ENCODE peak calls at places on chromosomes 11 and 22, in seven cellular contexts. Z, I, S, J, K, H and D are unnamed samples. For H3K9me3, the result is how much of the 10 kb centered on the place peaks cover.

GRCh38 chr11:45169310-45170072 is 23.1 kb downstream of the PRDM11 start:
- DNase-seq in J (no peak), Z (peak), I (no peak), K (no peak), H (no peak), S (no peak), D (no peak)

GRCh38 chr11:36213050-36213840 is 76.0 kb downstream of the COMMD9 start:
- DNase-seq in H (no peak), J (no peak), I (no peak), Z (no peak), S (no peak), K (no peak), D (no peak)

GRCh38 chr22:27768027-27768640 is 33.4 kb downstream of the MN1 start:
- DNase-seq in Z (no peak), S (no peak), I (no peak), J (no peak), K (no peak), H (no peak), D (no peak)

GRCh38 chr22:25726241-25726640 is 15.7 kb upstream of the MYO18B start:
- DNase-seq in K (no peak), I (no peak), J (no peak), Z (peak), S (no peak), H (peak), D (no peak)

GRCh38 chr11:911031-911889 is 650 bp upstream of the CHID1 start:
- DNase-seq in J (peak), H (peak), Z (peak), S (no peak), K (no peak), I (peak), D (peak)

GRCh38 chr11:2473361-2474058 is 28.7 kb downstream of the KCNQ1 start:
- DNase-seq in Z (no peak), H (peak), S (no peak), I (peak), K (no peak), J (no peak), D (no peak)

GRCh38 chr11:120937501-120937900 is 86.4 kb upstream of the TBCEL start:
- DNase-seq in I (no peak), S (no peak), Z (no peak), K (no peak), J (no peak), H (no peak), D (no peak)

GRCh38 chr22:17266261-17266971 is 47.2 kb upstream of the ADA2 start:
- DNase-seq in S (no peak), K (no peak), Z (no peak), H (no peak), J (no peak), I (peak), D (no peak)

GRCh38 chr11:94775576-94776327 is 7.6 kb downstream of the AMOTL1 start:
- DNase-seq in S (no peak), K (no peak), J (no peak), Z (no peak), H (no peak), I (no peak), D (no peak)

GRCh38 chr11:4809246-4809645 is 5.1 kb upstream of the OR52R1 start:
- DNase-seq in S (no peak), H (no peak), K (no peak), J (no peak), Z (no peak), I (no peak), D (no peak)

GRCh38 chr22:25383892-25384291 is 164.5 kb downstream of the CRYBB2 start:
- DNase-seq in H (no peak), K (no peak), I (no peak), Z (no peak), S (no peak), J (no peak), D (no peak)

GRCh38 chr11:88414981-88415391 is 77.5 kb upstream of the CTSC start:
- DNase-seq in Z (peak), K (no peak), J (no peak), H (no peak), S (no peak), I (no peak), D (no peak)

GRCh38 chr22:17370036-17370765 is 941 bp downstream of the CECR2 start:
- DNase-seq in Z (no peak), K (no peak), H (no peak), S (no peak), I (peak), J (no peak), D (peak)

GRCh38 chr11:120912504-120912903 is 111.4 kb upstream of the TBCEL start:
- DNase-seq in J (no peak), K (no peak), S (peak), H (no peak), Z (peak), I (no peak), D (no peak)

GRCh38 chr11:129090056-129090455 is 102.1 kb downstream of the ARHGAP32 start:
- DNase-seq in Z (peak), K (no peak), S (no peak), H (no peak), I (no peak), J (no peak), D (no peak)

GRCh38 chr11:67120881-67121710 is 2.0 kb downstream of the KDM2A start:
- DNase-seq in S (no peak), J (peak), Z (peak), H (no peak), I (no peak), K (peak), D (peak)

GRCh38 chr11:113876074-113876797 is 864 bp upstream of the USP28 start:
- DNase-seq in Z (no peak), J (no peak), H (no peak), K (no peak), S (no peak), I (no peak), D (peak)

GRCh38 chr11:120185678-120186407 is 25.0 kb upstream of the OAF start:
- DNase-seq in J (no peak), S (no peak), Z (no peak), H (no peak), K (no peak), I (no peak), D (no peak)

GRCh38 chr11:96213500-96213899 is 129.5 kb downstream of the MAML2 start:
- DNase-seq in S (no peak), K (no peak), H (peak), I (no peak), Z (peak), J (no peak), D (no peak)

GRCh38 chr11:31813242-31813960 is 2.3 kb upstream of the PAX6 start:
- DNase-seq in Z (peak), I (no peak), J (no peak), K (no peak), S (no peak), H (no peak), D (no peak)

GRCh38 chr11:776459-777287 is 614 bp downstream of the GATD1 start:
- DNase-seq in S (no peak), J (no peak), Z (no peak), I (no peak), H (peak), K (no peak), D (no peak)

GRCh38 chr22:33864723-33865130 is 55.5 kb downstream of the LARGE1 start:
- DNase-seq in S (no peak), K (no peak), Z (no peak), H (no peak), I (peak), J (no peak), D (peak)

GRCh38 chr22:24055283-24055682 is 44.2 kb downstream of the CABIN1 start:
- DNase-seq in J (no peak), I (no peak), H (no peak), Z (no peak), K (no peak), S (no peak), D (no peak)

GRCh38 chr11:72629266-72629665 is 45.0 kb downstream of the PDE2A start:
- DNase-seq in S (no peak), K (no peak), Z (no peak), J (no peak), H (no peak), I (peak), D (no peak)

GRCh38 chr22:31104869-31105268 is 2.5 kb downstream of the SELENOM start:
- DNase-seq in H (no peak), K (no peak), J (peak), I (peak), S (no peak), Z (peak), D (no peak)

GRCh38 chr11:123174196-123175183 is 20.6 kb downstream of the CLMP start:
- DNase-seq in K (no peak), H (no peak), Z (peak), I (peak), J (peak), S (no peak), D (peak)

GRCh38 chr11:12246169-12246568 is 131.2 kb upstream of the PARVA start:
- DNase-seq in K (no peak), I (no peak), J (no peak), S (no peak), H (no peak), Z (no peak), D (no peak)

GRCh38 chr11:44633641-44634040 is 68.2 kb downstream of the CD82 start:
- DNase-seq in Z (no peak), S (no peak), J (no peak), I (no peak), K (no peak), H (no peak), D (no peak)

GRCh38 chr11:102552447-102553200 is 22.1 kb upstream of the MMP7 start:
- DNase-seq in S (peak), I (no peak), H (no peak), J (no peak), K (no peak), Z (peak), D (no peak)

GRCh38 chr22:44448271-44448780 is 49.7 kb downstream of the RTL6 start:
- DNase-seq in I (peak), H (no peak), S (no peak), J (peak), Z (peak), K (no peak), D (peak)

GRCh38 chr22:44738347-44738715 is 14.0 kb upstream of the ARHGAP8 start:
- DNase-seq in J (no peak), K (no peak), H (peak), S (no peak), I (no peak), Z (peak), D (peak)

DNA sequence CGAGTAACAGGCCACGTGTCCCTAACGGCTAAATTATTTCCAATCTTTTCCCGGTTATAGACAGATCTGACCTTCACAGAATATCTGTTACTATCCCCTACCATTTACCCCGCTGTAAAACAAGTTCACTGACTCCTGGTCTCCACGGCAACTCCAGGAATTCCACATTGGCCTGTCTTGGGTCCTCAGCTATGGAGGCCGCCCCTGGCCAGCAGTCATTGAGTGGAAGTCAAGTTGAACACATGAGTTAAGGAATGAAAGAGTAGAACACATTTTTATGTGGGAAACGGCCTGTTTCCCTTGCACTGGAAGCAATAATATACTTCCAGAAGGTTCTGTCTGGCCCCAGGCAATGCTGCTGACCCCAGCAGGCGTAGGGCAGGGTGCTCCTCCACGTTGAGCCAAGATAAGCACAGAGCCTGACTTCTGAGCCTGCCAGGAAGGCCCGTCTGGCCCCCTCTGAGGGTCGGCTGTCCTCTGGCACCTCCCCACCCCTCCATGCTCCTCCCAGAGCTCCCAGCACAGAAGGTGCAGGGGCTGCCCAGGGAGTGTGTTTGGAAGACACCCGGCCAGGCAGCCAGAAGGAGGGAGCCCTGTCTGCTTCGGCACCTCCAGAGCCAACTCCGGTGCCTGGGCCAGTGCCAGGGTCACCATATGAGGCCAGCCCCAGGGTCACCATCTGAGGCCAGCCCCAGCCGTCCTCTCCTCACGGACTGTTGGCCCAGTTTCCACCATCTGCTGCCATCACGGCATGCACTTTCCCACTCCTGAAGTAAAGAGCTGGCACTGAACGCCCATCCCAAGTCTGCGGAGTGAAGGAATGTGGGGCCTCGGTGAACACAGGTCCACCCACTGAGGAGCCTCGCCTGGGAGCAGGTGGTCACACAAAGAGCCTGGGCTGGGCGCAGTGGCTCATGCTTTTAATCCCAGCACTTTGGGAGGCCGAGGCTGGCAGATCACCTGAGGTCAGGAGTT is 813.2 kb downstream of the BRD1 start:
- DNase-seq in K (no peak), Z (no peak), H (no peak), I (no peak), J (peak), S (no peak), D (no peak)
- H3K9me3 ChIP-seq in K (under half), Z (under half), H (under half), I (under half), J (under half), S (under half), D (under half)

GRCh38 chr22:47589271-47590250 is 827.1 kb downstream of the TBC1D22A start:
- DNase-seq in I (no peak), Z (no peak), J (peak), S (no peak), H (no peak), K (no peak), D (no peak)

GRCh38 chr22:47592791-47593190 is 830.3 kb downstream of the TBC1D22A start:
- DNase-seq in J (peak), Z (no peak), I (no peak), K (no peak), H (no peak), S (no peak), D (no peak)

GRCh38 chr22:47591016-47591415 is 828.6 kb downstream of the TBC1D22A start:
- DNase-seq in K (no peak), Z (no peak), S (no peak), I (no peak), J (peak), H (no peak), D (no peak)

GRCh38 chr22:47593291-47593690 is 830.8 kb downstream of the TBC1D22A start:
- DNase-seq in I (no peak), S (no peak), H (no peak), J (peak), K (no peak), Z (no peak), D (no peak)

GRCh38 chr22:47591709-47592108 is 829.3 kb downstream of the TBC1D22A start:
- DNase-seq in I (no peak), J (peak), S (no peak), K (no peak), Z (no peak), H (no peak), D (no peak)
- H3K9me3 ChIP-seq in I (under half), J (under half), S (under half), K (under half), Z (under half), H (under half), D (under half)

GRCh38 chr22:48546653-48547424 is 1280.8 kb downstream of the BRD1 start:
- DNase-seq in J (no peak), I (no peak), H (no peak), K (no peak), S (no peak), Z (no peak), D (no peak)

GRCh38 chr22:48551061-48551460 is 1276.6 kb downstream of the BRD1 start:
- DNase-seq in K (no peak), Z (no peak), J (no peak), I (no peak), H (no peak), S (no peak), D (no peak)

GRCh38 chr22:48545976-48546375 is 1281.7 kb downstream of the BRD1 start:
- DNase-seq in J (no peak), K (no peak), H (no peak), Z (no peak), I (no peak), S (no peak), D (no peak)

GRCh38 chr22:48547971-48548370 is 1279.7 kb downstream of the BRD1 start:
- DNase-seq in J (no peak), I (no peak), H (no peak), K (no peak), Z (no peak), S (no peak), D (no peak)

GRCh38 chr22:48548391-48548790 is 1279.3 kb downstream of the BRD1 start:
- DNase-seq in H (no peak), Z (no peak), S (no peak), K (no peak), I (no peak), J (no peak), D (no peak)
- H3K9me3 ChIP-seq in H (under half), Z (under half), S (under half), K (under half), I (under half), J (under half), D (under half)

GRCh38 chr11:58866788-58867187 is 22.3 kb upstream of the GLYATL2 start:
- DNase-seq in Z (peak), J (no peak), K (no peak), H (no peak), S (no peak), I (no peak), D (no peak)
- H3K9me3 ChIP-seq in Z (under half), J (under half), K (under half), H (under half), S (under half), I (under half), D (under half)

GRCh38 chr11:133695376-133695775 is 149.9 kb downstream of the SPATA19 start:
- DNase-seq in Z (no peak), I (no peak), J (no peak), H (no peak), K (no peak), S (no peak), D (no peak)
- H3K9me3 ChIP-seq in Z (under half), I (under half), J (under half), H (under half), K (under half), S (under half), D (under half)

GRCh38 chr11:70703141-70704052 is 305.1 kb downstream of the CTTN start:
- DNase-seq in Z (no peak), K (no peak), S (no peak), I (no peak), H (no peak), J (no peak), D (no peak)

GRCh38 chr11:70707821-70708220 is 309.5 kb downstream of the CTTN start:
- DNase-seq in I (no peak), H (no peak), J (no peak), K (no peak), S (no peak), Z (no peak), D (no peak)

GRCh38 chr11:70709596-70709995 is 311.3 kb downstream of the CTTN start:
- DNase-seq in I (no peak), H (no peak), Z (no peak), S (no peak), K (no peak), J (no peak), D (no peak)

GRCh38 chr11:70705097-70705496 is 306.8 kb downstream of the CTTN start:
- DNase-seq in I (no peak), J (no peak), S (no peak), Z (no peak), K (no peak), H (no peak), D (no peak)

DNA sequence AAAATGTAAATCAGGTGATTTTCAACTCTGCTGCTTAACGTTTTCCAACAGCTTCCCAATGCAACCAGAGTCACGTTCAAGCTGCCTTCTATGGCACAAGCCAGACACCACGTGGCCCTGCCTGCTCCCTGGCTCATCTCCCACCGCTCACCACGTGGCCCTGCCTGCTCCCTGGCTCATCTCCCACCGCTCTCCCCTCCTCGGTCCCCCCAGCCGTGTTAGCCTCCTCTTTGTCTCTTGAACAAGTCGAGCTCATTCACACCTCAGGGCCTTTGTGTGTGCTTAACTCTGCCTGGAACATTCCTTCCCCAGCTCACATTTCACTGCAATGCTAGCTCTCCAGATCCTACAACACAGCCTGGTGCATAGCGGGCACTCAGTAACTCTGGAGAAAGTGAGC is 307.6 kb downstream of the CTTN start:
- DNase-seq in H (no peak), J (no peak), K (no peak), I (no peak), Z (no peak), S (no peak), D (no peak)
- H3K9me3 ChIP-seq in H (under half), J (under half), K (under half), I (under half), Z (under half), S (under half), D (under half)

GRCh38 chr22:47245286-47245685 is 482.8 kb downstream of the TBC1D22A start:
- DNase-seq in Z (no peak), H (no peak), J (no peak), I (no peak), S (no peak), K (no peak), D (no peak)
- H3K9me3 ChIP-seq in Z (under half), H (under half), J (under half), I (under half), S (under half), K (under half), D (under half)

DNA sequence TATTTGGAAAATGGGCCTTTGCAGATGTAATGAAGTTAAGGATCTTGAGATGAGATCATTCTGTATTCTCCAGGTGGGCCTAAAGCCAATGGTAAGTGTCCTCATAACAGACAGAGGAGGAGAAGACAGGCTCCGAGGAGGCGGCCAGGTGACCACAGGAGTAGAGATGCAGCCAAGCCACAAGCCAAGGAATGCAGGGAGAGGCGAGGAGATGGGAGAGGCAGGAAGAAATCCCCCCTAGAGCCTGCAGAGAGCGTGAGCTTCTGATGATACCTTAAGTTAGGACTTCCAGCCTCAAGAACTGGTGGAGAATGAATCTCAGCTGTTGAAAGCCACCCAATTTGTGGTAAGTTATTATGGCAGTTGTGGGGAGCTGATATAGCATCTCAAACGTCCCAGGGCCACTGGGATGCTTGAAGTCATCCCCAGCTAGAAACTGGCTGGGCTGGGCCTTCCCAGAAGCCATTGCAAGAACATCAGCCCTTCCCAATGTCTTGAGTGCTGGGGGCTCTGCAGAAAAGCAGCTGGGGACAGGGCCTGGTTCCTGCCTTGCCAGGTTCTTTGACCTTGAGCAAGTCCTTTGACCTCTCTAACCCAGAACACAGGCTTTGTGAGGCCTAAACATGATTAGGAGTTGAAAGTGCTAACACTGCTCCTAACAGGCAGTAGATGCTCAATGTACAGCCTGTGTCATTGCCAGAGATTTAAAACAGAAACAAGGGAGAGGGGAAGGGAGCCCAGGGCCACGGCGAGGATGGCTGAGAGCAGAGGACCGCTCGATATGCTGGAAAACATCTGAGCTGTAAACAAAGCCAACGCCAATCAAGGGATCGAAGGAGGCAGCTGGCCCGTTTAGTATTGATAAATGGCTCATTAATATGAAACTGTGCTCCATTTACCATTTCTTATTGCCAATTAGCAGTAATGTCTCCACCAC is 632.3 kb downstream of the TBC1D22A start:
- DNase-seq in S (no peak), J (no peak), Z (peak), H (no peak), K (no peak), I (no peak), D (no peak)
- H3K9me3 ChIP-seq in S (under half), J (under half), Z (under half), H (under half), K (under half), I (under half), D (under half)